ENCODE peak calls at places on chromosome 18, in ten cellular contexts. One of them, this sample, is unnamed.

GRCh38 chr18:59650266-59650820 is 46.9 kb downstream of the CCBE1 start:
- DNase-seq in activated CD4-positive, alpha-beta T cell treated with anti-CD3 and anti-CD28 coated beads, Interleukin-2, amount 10 ng/mL, durations not matched to agents 7 days and 5 days: no peak
- DNase-seq in H4: no peak
- DNase-seq in nucleus accumbens: no peak
- DNase-seq in ELR: no peak
- DNase-seq in lung: no peak
- DNase-seq in KBM-7: no peak
- DNase-seq in EL: peak
- DNase-seq in AG08395: no peak
- DNase-seq in right cardiac atrium: no peak
- DNase-seq in this sample: no peak

GRCh38 chr18:7037470-7037869 is 80.1 kb downstream of the LAMA1 start:
- DNase-seq in activated CD4-positive, alpha-beta T cell treated with anti-CD3 and anti-CD28 coated beads, Interleukin-2, amount 10 ng/mL, durations not matched to agents 7 days and 5 days: no peak
- DNase-seq in H4: no peak
- DNase-seq in nucleus accumbens: no peak
- DNase-seq in ELR: no peak
- DNase-seq in lung: no peak
- DNase-seq in KBM-7: no peak
- DNase-seq in EL: no peak
- DNase-seq in AG08395: no peak
- DNase-seq in right cardiac atrium: no peak
- DNase-seq in this sample: no peak

GRCh38 chr18:49898421-49898820 is 85.1 kb upstream of the ACAA2 start:
- DNase-seq in activated CD4-positive, alpha-beta T cell treated with anti-CD3 and anti-CD28 coated beads, Interleukin-2, amount 10 ng/mL, durations not matched to agents 7 days and 5 days: peak
- DNase-seq in H4: peak
- DNase-seq in nucleus accumbens: no peak
- DNase-seq in ELR: peak
- DNase-seq in lung: peak
- DNase-seq in KBM-7: peak
- DNase-seq in EL: peak
- DNase-seq in AG08395: peak
- DNase-seq in right cardiac atrium: peak
- DNase-seq in this sample: no peak

GRCh38 chr18:74124642-74125041 is 23.0 kb downstream of the FBXO15 start:
- DNase-seq in activated CD4-positive, alpha-beta T cell treated with anti-CD3 and anti-CD28 coated beads, Interleukin-2, amount 10 ng/mL, durations not matched to agents 7 days and 5 days: no peak
- DNase-seq in H4: no peak
- DNase-seq in nucleus accumbens: no peak
- DNase-seq in ELR: no peak
- DNase-seq in lung: no peak
- DNase-seq in KBM-7: no peak
- DNase-seq in EL: no peak
- DNase-seq in AG08395: no peak
- DNase-seq in right cardiac atrium: no peak
- DNase-seq in this sample: no peak

GRCh38 chr18:78105611-78106010 is 856.0 kb downstream of the GALR1 start:
- DNase-seq in activated CD4-positive, alpha-beta T cell treated with anti-CD3 and anti-CD28 coated beads, Interleukin-2, amount 10 ng/mL, durations not matched to agents 7 days and 5 days: no peak
- DNase-seq in H4: no peak
- DNase-seq in nucleus accumbens: no peak
- DNase-seq in ELR: no peak
- DNase-seq in lung: no peak
- DNase-seq in KBM-7: no peak
- DNase-seq in EL: no peak
- DNase-seq in AG08395: no peak
- DNase-seq in right cardiac atrium: no peak
- DNase-seq in this sample: no peak

GRCh38 chr18:62435435-62436031 is 87.3 kb upstream of the ZCCHC2 start:
- DNase-seq in activated CD4-positive, alpha-beta T cell treated with anti-CD3 and anti-CD28 coated beads, Interleukin-2, amount 10 ng/mL, durations not matched to agents 7 days and 5 days: no peak
- DNase-seq in H4: no peak
- DNase-seq in nucleus accumbens: no peak
- DNase-seq in ELR: no peak
- DNase-seq in lung: no peak
- DNase-seq in KBM-7: no peak
- DNase-seq in EL: no peak
- DNase-seq in AG08395: no peak
- DNase-seq in right cardiac atrium: no peak
- DNase-seq in this sample: no peak

GRCh38 chr18:24869285-24869684 is 408.8 kb downstream of the HRH4 start:
- DNase-seq in activated CD4-positive, alpha-beta T cell treated with anti-CD3 and anti-CD28 coated beads, Interleukin-2, amount 10 ng/mL, durations not matched to agents 7 days and 5 days: no peak
- DNase-seq in H4: no peak
- DNase-seq in nucleus accumbens: no peak
- DNase-seq in ELR: peak
- DNase-seq in lung: no peak
- DNase-seq in KBM-7: no peak
- DNase-seq in EL: no peak
- DNase-seq in AG08395: no peak
- DNase-seq in right cardiac atrium: no peak
- DNase-seq in this sample: no peak

GRCh38 chr18:58863539-58864145 is 1.0 kb upstream of the ZNF532 start:
- DNase-seq in activated CD4-positive, alpha-beta T cell treated with anti-CD3 and anti-CD28 coated beads, Interleukin-2, amount 10 ng/mL, durations not matched to agents 7 days and 5 days: peak
- DNase-seq in H4: no peak
- DNase-seq in nucleus accumbens: peak
- DNase-seq in ELR: peak
- DNase-seq in lung: peak
- DNase-seq in KBM-7: no peak
- DNase-seq in EL: peak
- DNase-seq in AG08395: peak
- DNase-seq in right cardiac atrium: peak
- DNase-seq in this sample: peak

GRCh38 chr18:2854871-2855270 is 8.1 kb downstream of the EMILIN2 start:
- DNase-seq in activated CD4-positive, alpha-beta T cell treated with anti-CD3 and anti-CD28 coated beads, Interleukin-2, amount 10 ng/mL, durations not matched to agents 7 days and 5 days: no peak
- DNase-seq in H4: no peak
- DNase-seq in nucleus accumbens: no peak
- DNase-seq in ELR: no peak
- DNase-seq in lung: no peak
- DNase-seq in KBM-7: no peak
- DNase-seq in EL: no peak
- DNase-seq in AG08395: no peak
- DNase-seq in right cardiac atrium: no peak
- DNase-seq in this sample: no peak

GRCh38 chr18:76932026-76932819 is 109.9 kb downstream of the ZNF236 start:
- DNase-seq in activated CD4-positive, alpha-beta T cell treated with anti-CD3 and anti-CD28 coated beads, Interleukin-2, amount 10 ng/mL, durations not matched to agents 7 days and 5 days: no peak
- DNase-seq in H4: no peak
- DNase-seq in nucleus accumbens: no peak
- DNase-seq in ELR: no peak
- DNase-seq in lung: peak
- DNase-seq in KBM-7: no peak
- DNase-seq in EL: no peak
- DNase-seq in AG08395: peak
- DNase-seq in right cardiac atrium: peak
- DNase-seq in this sample: peak

GRCh38 chr18:63586431-63586830 is 712 bp upstream of the SERPINB13 start:
- DNase-seq in activated CD4-positive, alpha-beta T cell treated with anti-CD3 and anti-CD28 coated beads, Interleukin-2, amount 10 ng/mL, durations not matched to agents 7 days and 5 days: no peak
- DNase-seq in H4: no peak
- DNase-seq in nucleus accumbens: no peak
- DNase-seq in ELR: no peak
- DNase-seq in lung: no peak
- DNase-seq in KBM-7: no peak
- DNase-seq in EL: no peak
- DNase-seq in AG08395: no peak
- DNase-seq in right cardiac atrium: no peak
- DNase-seq in this sample: no peak

GRCh38 chr18:43587538-43588153 is 310.4 kb upstream of the SYT4 start:
- DNase-seq in activated CD4-positive, alpha-beta T cell treated with anti-CD3 and anti-CD28 coated beads, Interleukin-2, amount 10 ng/mL, durations not matched to agents 7 days and 5 days: no peak
- DNase-seq in H4: peak
- DNase-seq in nucleus accumbens: no peak
- DNase-seq in ELR: peak
- DNase-seq in lung: no peak
- DNase-seq in KBM-7: peak
- DNase-seq in EL: peak
- DNase-seq in AG08395: peak
- DNase-seq in right cardiac atrium: no peak
- DNase-seq in this sample: no peak

GRCh38 chr18:78293940-78294401 is 685.6 kb upstream of the SALL3 start:
- DNase-seq in activated CD4-positive, alpha-beta T cell treated with anti-CD3 and anti-CD28 coated beads, Interleukin-2, amount 10 ng/mL, durations not matched to agents 7 days and 5 days: no peak
- DNase-seq in H4: peak
- DNase-seq in nucleus accumbens: no peak
- DNase-seq in ELR: no peak
- DNase-seq in lung: no peak
- DNase-seq in KBM-7: no peak
- DNase-seq in EL: no peak
- DNase-seq in AG08395: no peak
- DNase-seq in right cardiac atrium: no peak
- DNase-seq in this sample: no peak

GRCh38 chr18:60044290-60045006 is 144.7 kb downstream of the PMAIP1 start:
- DNase-seq in activated CD4-positive, alpha-beta T cell treated with anti-CD3 and anti-CD28 coated beads, Interleukin-2, amount 10 ng/mL, durations not matched to agents 7 days and 5 days: no peak
- DNase-seq in H4: no peak
- DNase-seq in nucleus accumbens: no peak
- DNase-seq in ELR: peak
- DNase-seq in lung: no peak
- DNase-seq in KBM-7: no peak
- DNase-seq in EL: peak
- DNase-seq in AG08395: peak
- DNase-seq in right cardiac atrium: no peak
- DNase-seq in this sample: no peak

GRCh38 chr18:49161627-49162026 is 210.9 kb upstream of the SMAD7 start:
- DNase-seq in activated CD4-positive, alpha-beta T cell treated with anti-CD3 and anti-CD28 coated beads, Interleukin-2, amount 10 ng/mL, durations not matched to agents 7 days and 5 days: peak
- DNase-seq in H4: no peak
- DNase-seq in nucleus accumbens: no peak
- DNase-seq in ELR: peak
- DNase-seq in lung: no peak
- DNase-seq in KBM-7: no peak
- DNase-seq in EL: peak
- DNase-seq in AG08395: peak
- DNase-seq in right cardiac atrium: no peak
- DNase-seq in this sample: no peak

GRCh38 chr18:25365242-25365641 is 13.3 kb upstream of the ZNF521 start:
- DNase-seq in activated CD4-positive, alpha-beta T cell treated with anti-CD3 and anti-CD28 coated beads, Interleukin-2, amount 10 ng/mL, durations not matched to agents 7 days and 5 days: no peak
- DNase-seq in H4: no peak
- DNase-seq in nucleus accumbens: no peak
- DNase-seq in ELR: no peak
- DNase-seq in lung: no peak
- DNase-seq in KBM-7: no peak
- DNase-seq in EL: no peak
- DNase-seq in AG08395: no peak
- DNase-seq in right cardiac atrium: no peak
- DNase-seq in this sample: no peak

GRCh38 chr18:73841661-73842060 is 306.0 kb downstream of the FBXO15 start:
- DNase-seq in activated CD4-positive, alpha-beta T cell treated with anti-CD3 and anti-CD28 coated beads, Interleukin-2, amount 10 ng/mL, durations not matched to agents 7 days and 5 days: no peak
- DNase-seq in H4: no peak
- DNase-seq in nucleus accumbens: no peak
- DNase-seq in ELR: peak
- DNase-seq in lung: no peak
- DNase-seq in KBM-7: no peak
- DNase-seq in EL: no peak
- DNase-seq in AG08395: no peak
- DNase-seq in right cardiac atrium: no peak
- DNase-seq in this sample: no peak

GRCh38 chr18:40984856-40985255 is 970.2 kb upstream of the PIK3C3 start:
- DNase-seq in activated CD4-positive, alpha-beta T cell treated with anti-CD3 and anti-CD28 coated beads, Interleukin-2, amount 10 ng/mL, durations not matched to agents 7 days and 5 days: no peak
- DNase-seq in H4: no peak
- DNase-seq in nucleus accumbens: no peak
- DNase-seq in ELR: peak
- DNase-seq in lung: no peak
- DNase-seq in KBM-7: no peak
- DNase-seq in EL: no peak
- DNase-seq in AG08395: no peak
- DNase-seq in right cardiac atrium: no peak
- DNase-seq in this sample: no peak

GRCh38 chr18:63320690-63321265 is 1.2 kb upstream of the BCL2 start:
- DNase-seq in activated CD4-positive, alpha-beta T cell treated with anti-CD3 and anti-CD28 coated beads, Interleukin-2, amount 10 ng/mL, durations not matched to agents 7 days and 5 days: peak
- DNase-seq in H4: peak
- DNase-seq in nucleus accumbens: no peak
- DNase-seq in ELR: no peak
- DNase-seq in lung: peak
- DNase-seq in KBM-7: peak
- DNase-seq in EL: peak
- DNase-seq in AG08395: no peak
- DNase-seq in right cardiac atrium: peak
- DNase-seq in this sample: peak

GRCh38 chr18:51137051-51137729 is 60.3 kb downstream of the MEX3C start:
- DNase-seq in activated CD4-positive, alpha-beta T cell treated with anti-CD3 and anti-CD28 coated beads, Interleukin-2, amount 10 ng/mL, durations not matched to agents 7 days and 5 days: no peak
- DNase-seq in H4: no peak
- DNase-seq in nucleus accumbens: no peak
- DNase-seq in ELR: peak
- DNase-seq in lung: no peak
- DNase-seq in KBM-7: no peak
- DNase-seq in EL: peak
- DNase-seq in AG08395: no peak
- DNase-seq in right cardiac atrium: no peak
- DNase-seq in this sample: no peak

GRCh38 chr18:58337688-58338087 is 291.2 kb downstream of the ALPK2 start:
- DNase-seq in activated CD4-positive, alpha-beta T cell treated with anti-CD3 and anti-CD28 coated beads, Interleukin-2, amount 10 ng/mL, durations not matched to agents 7 days and 5 days: no peak
- DNase-seq in H4: no peak
- DNase-seq in nucleus accumbens: no peak
- DNase-seq in ELR: no peak
- DNase-seq in lung: no peak
- DNase-seq in KBM-7: no peak
- DNase-seq in EL: no peak
- DNase-seq in AG08395: no peak
- DNase-seq in right cardiac atrium: no peak
- DNase-seq in this sample: no peak